ENCODE peak calls at places on chromosomes 2 and 18, in ten cellular contexts. L is spleen; G is choroid plexus epithelial cell; C is H1; J is endothelial cell; R is GM12865; T is endothelial cell of umbilical vein; D is fibroblast of the aortic adventitia; I is mucosa of descending colon; Y is CD8-positive, alpha-beta T cell. P is an unnamed sample.

GRCh38 chr2:85309699-85310321 is 18.0 kb downstream of the TGOLN2 start:
- DNase-seq in L (no peak), G (no peak), C (no peak), J (no peak), R (no peak), T (no peak), D (no peak), I (no peak), Y (no peak), P (no peak)

GRCh38 chr2:191501390-191502168 is 176.4 kb upstream of the NABP1 start:
- DNase-seq in L (no peak), G (peak), C (no peak), J (no peak), R (no peak), T (peak), D (peak), I (no peak), Y (no peak), P (no peak)

GRCh38 chr2:181305151-181306123 is 151.7 kb upstream of the ITGA4 start:
- DNase-seq in L (peak), G (peak), C (no peak), J (no peak), R (peak), T (no peak), D (peak), I (peak), Y (no peak), P (no peak)

GRCh38 chr2:220029013-220029412 is 401.6 kb downstream of the SLC4A3 start:
- DNase-seq in L (no peak), G (no peak), C (no peak), J (no peak), R (no peak), T (no peak), D (peak), I (no peak), Y (no peak), P (no peak)

GRCh38 chr2:199336546-199336945 is 121.2 kb downstream of the SATB2 start:
- DNase-seq in L (no peak), G (peak), C (no peak), J (no peak), R (no peak), T (no peak), D (no peak), I (no peak), Y (no peak), P (no peak)

GRCh38 chr2:79910643-79911042 is 393.9 kb downstream of the LRRTM1 start:
- DNase-seq in L (no peak), G (no peak), C (no peak), J (no peak), R (no peak), T (no peak), D (no peak), I (no peak), Y (no peak), P (no peak)

GRCh38 chr2:232502901-232503791 is 15.5 kb upstream of the ECEL1 start:
- DNase-seq in L (no peak), G (peak), C (no peak), J (no peak), R (no peak), T (no peak), D (peak), I (peak), Y (peak), P (no peak)

GRCh38 chr2:194745532-194746146 is 911.4 kb upstream of the SLC39A10 start:
- DNase-seq in L (no peak), G (no peak), C (no peak), J (no peak), R (no peak), T (peak), D (no peak), I (no peak), Y (no peak), P (no peak)

GRCh38 chr2:163984991-163985390 is 249.2 kb upstream of the FIGN start:
- DNase-seq in L (no peak), G (no peak), C (no peak), J (no peak), R (no peak), T (no peak), D (no peak), I (no peak), Y (no peak), P (no peak)

GRCh38 chr2:105789745-105790466 is 45.2 kb downstream of the NCK2 start:
- DNase-seq in L (no peak), G (no peak), C (no peak), J (no peak), R (peak), T (peak), D (peak), I (no peak), Y (no peak), P (no peak)

GRCh38 chr2:31931916-31932315 is 78.9 kb downstream of the MEMO1 start:
- DNase-seq in L (no peak), G (peak), C (no peak), J (no peak), R (no peak), T (no peak), D (no peak), I (no peak), Y (no peak), P (no peak)

GRCh38 chr2:171254666-171255065 is 94.0 kb upstream of the TLK1 start:
- DNase-seq in L (no peak), G (no peak), C (no peak), J (no peak), R (no peak), T (no peak), D (no peak), I (no peak), Y (no peak), P (no peak)

GRCh38 chr18:76490701-76491171 is 4.3 kb downstream of the ZNF516 start:
- DNase-seq in L (peak), G (no peak), C (no peak), J (no peak), R (peak), T (peak), D (no peak), I (peak), Y (peak), P (peak)

GRCh38 chr2:236555486-236555885 is 14.1 kb upstream of the ACKR3 start:
- DNase-seq in L (no peak), G (no peak), C (no peak), J (no peak), R (no peak), T (no peak), D (no peak), I (no peak), Y (no peak), P (no peak)

GRCh38 chr2:238569415-238570195 is 142.9 kb downstream of the ASB1 start:
- DNase-seq in L (peak), G (no peak), C (no peak), J (no peak), R (no peak), T (no peak), D (no peak), I (no peak), Y (no peak), P (no peak)

GRCh38 chr2:72917138-72917874 is at the start of gene EMX1:
- DNase-seq in L (peak), G (no peak), C (no peak), J (peak), R (peak), T (no peak), D (no peak), I (peak), Y (no peak), P (no peak)

GRCh38 chr2:122101319-122101718 is 345.9 kb downstream of the TSN start:
- DNase-seq in L (no peak), G (no peak), C (no peak), J (no peak), R (no peak), T (no peak), D (no peak), I (no peak), Y (no peak), P (no peak)

GRCh38 chr2:28364611-28365010 is 28.0 kb upstream of the FOSL2 start:
- DNase-seq in L (peak), G (no peak), C (no peak), J (no peak), R (no peak), T (no peak), D (no peak), I (no peak), Y (no peak), P (no peak)

GRCh38 chr2:49619804-49620203 is 465.5 kb upstream of the FSHR start:
- DNase-seq in L (no peak), G (no peak), C (no peak), J (peak), R (no peak), T (no peak), D (no peak), I (no peak), Y (no peak), P (no peak)

GRCh38 chr2:49621014-49621413 is 466.7 kb upstream of the FSHR start:
- DNase-seq in L (no peak), G (no peak), C (no peak), J (no peak), R (no peak), T (no peak), D (no peak), I (no peak), Y (no peak), P (no peak)

GRCh38 chr2:49616800-49617199 is 462.5 kb upstream of the FSHR start:
- DNase-seq in L (no peak), G (peak), C (no peak), J (peak), R (peak), T (no peak), D (no peak), I (no peak), Y (no peak), P (no peak)
- TF ChIP-seq CTCF in L (no peak), G (peak), C (no peak), J (peak), R (peak), T (no peak), D (no peak), I (no peak), Y (no peak), P (peak)

GRCh38 chr2:83784315-83784714 is 674.8 kb downstream of the SUCLG1 start:
- DNase-seq in L (no peak), G (no peak), C (no peak), J (no peak), R (no peak), T (no peak), D (no peak), I (no peak), Y (no peak), P (no peak)

GRCh38 chr2:83784920-83785319 is 674.2 kb downstream of the SUCLG1 start:
- DNase-seq in L (no peak), G (no peak), C (no peak), J (no peak), R (no peak), T (no peak), D (no peak), I (no peak), Y (no peak), P (no peak)

GRCh38 chr2:83787189-83787588 is 671.9 kb downstream of the SUCLG1 start:
- DNase-seq in L (no peak), G (no peak), C (no peak), J (no peak), R (no peak), T (no peak), D (no peak), I (no peak), Y (no peak), P (no peak)

GRCh38 chr2:83786140-83786539 is 672.9 kb downstream of the SUCLG1 start:
- DNase-seq in L (no peak), G (no peak), C (no peak), J (no peak), R (no peak), T (no peak), D (no peak), I (no peak), Y (no peak), P (no peak)

DNA sequence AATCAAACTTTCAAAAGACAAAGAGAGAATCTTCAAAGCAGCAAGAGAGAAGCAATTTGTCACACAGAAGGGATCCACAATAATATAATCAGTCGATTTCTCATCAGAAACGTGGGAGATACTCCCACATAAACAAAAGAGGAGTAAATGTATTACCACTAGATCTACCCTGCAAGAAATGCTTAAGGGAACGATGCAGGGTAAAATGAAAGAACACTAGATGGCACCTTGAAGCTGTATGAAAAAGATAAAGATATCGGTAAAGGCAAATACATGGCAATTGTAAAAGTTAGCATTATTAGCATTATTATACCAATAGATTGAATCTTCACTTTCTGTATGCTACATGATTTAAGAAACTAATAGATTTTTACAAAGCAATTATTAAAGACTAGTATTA is 677.0 kb downstream of the SUCLG1 start:
- DNase-seq in L (no peak), G (no peak), C (no peak), J (no peak), R (no peak), T (no peak), D (no peak), I (no peak), Y (no peak), P (no peak)
- TF ChIP-seq CTCF in L (no peak), G (no peak), C (no peak), J (no peak), R (no peak), T (no peak), D (no peak), I (no peak), Y (no peak), P (peak)

GRCh38 chr2:188382107-188382506 is 90.4 kb downstream of the GULP1 start:
- DNase-seq in L (no peak), G (peak), C (no peak), J (no peak), R (no peak), T (peak), D (peak), I (no peak), Y (no peak), P (no peak)
- TF ChIP-seq CTCF in L (no peak), G (no peak), C (no peak), J (no peak), R (no peak), T (no peak), D (no peak), I (no peak), Y (no peak), P (no peak)

GRCh38 chr2:176081993-176082884 is 1.5 kb downstream of the EVX2 start:
- DNase-seq in L (no peak), G (no peak), C (no peak), J (peak), R (no peak), T (no peak), D (no peak), I (no peak), Y (no peak), P (no peak)
- TF ChIP-seq CTCF in L (no peak), G (no peak), C (no peak), J (no peak), R (no peak), T (no peak), D (no peak), I (no peak), Y (no peak), P (no peak)

GRCh38 chr18:48829443-48830149 is 121.2 kb downstream of the SMAD7 start:
- DNase-seq in L (peak), G (no peak), C (no peak), J (no peak), R (no peak), T (no peak), D (no peak), I (peak), Y (no peak), P (peak)

GRCh38 chr18:48826806-48827205 is 124.0 kb downstream of the SMAD7 start:
- DNase-seq in L (peak), G (no peak), C (no peak), J (no peak), R (no peak), T (no peak), D (no peak), I (peak), Y (no peak), P (peak)

GRCh38 chr18:48828201-48828580 is 122.6 kb downstream of the SMAD7 start:
- DNase-seq in L (no peak), G (no peak), C (no peak), J (no peak), R (no peak), T (no peak), D (no peak), I (no peak), Y (no peak), P (no peak)

GRCh38 chr18:48827321-48828200 is 123.2 kb downstream of the SMAD7 start:
- DNase-seq in L (peak), G (peak), C (no peak), J (no peak), R (no peak), T (peak), D (peak), I (peak), Y (no peak), P (peak)

DNA sequence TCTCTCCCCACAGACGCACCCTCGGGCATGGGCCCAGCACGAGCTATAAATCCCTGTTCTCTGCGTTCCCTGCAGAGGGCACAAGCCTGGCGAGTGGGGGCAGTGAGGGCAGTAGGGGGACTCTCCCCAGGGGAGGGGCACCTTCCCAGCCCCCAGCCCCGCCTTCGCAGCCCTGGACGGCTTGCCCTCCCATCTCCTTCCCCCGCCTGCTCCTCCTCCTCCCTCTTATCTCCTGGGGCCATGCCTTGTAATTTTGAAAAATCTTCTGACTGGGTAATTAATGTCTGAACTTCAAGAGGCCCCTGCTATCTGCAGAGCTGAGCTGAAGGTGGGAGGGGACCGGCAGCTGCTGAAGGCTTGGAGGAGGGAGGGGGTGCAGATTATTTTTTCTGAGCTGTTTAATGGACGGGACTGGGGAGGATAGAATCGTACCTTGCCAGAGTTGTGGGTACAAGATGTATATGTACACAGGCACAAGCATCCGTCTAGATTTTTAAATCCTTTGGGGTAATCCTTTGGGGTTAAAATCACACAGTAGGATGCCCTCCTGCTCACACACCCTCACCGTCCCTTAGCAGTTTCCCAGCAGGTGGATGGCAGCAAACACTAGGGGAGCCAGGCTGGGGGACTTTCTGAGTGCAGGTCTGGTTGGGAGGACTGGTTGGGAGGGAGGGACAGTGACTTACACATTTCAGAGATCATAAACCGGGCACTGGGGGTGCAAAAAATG is 121.9 kb downstream of the SMAD7 start:
- DNase-seq in L (peak), G (no peak), C (no peak), J (no peak), R (no peak), T (no peak), D (no peak), I (peak), Y (no peak), P (peak)
- TF ChIP-seq CTCF in L (no peak), G (peak), C (no peak), J (no peak), R (no peak), T (no peak), D (no peak), I (no peak), Y (no peak), P (peak)

GRCh38 chr2:39515273-39515896 is 78.3 kb upstream of the MAP4K3 start:
- DNase-seq in L (no peak), G (no peak), C (no peak), J (no peak), R (no peak), T (no peak), D (no peak), I (no peak), Y (no peak), P (no peak)

GRCh38 chr2:39514825-39515224 is 77.7 kb upstream of the MAP4K3 start:
- DNase-seq in L (no peak), G (no peak), C (no peak), J (no peak), R (no peak), T (no peak), D (no peak), I (no peak), Y (no peak), P (no peak)

GRCh38 chr2:39512434-39512935 is 75.4 kb upstream of the MAP4K3 start:
- DNase-seq in L (no peak), G (no peak), C (no peak), J (no peak), R (no peak), T (no peak), D (no peak), I (peak), Y (no peak), P (no peak)

GRCh38 chr2:39512941-39513340 is 75.9 kb upstream of the MAP4K3 start:
- DNase-seq in L (no peak), G (no peak), C (no peak), J (no peak), R (no peak), T (peak), D (no peak), I (no peak), Y (no peak), P (no peak)

DNA sequence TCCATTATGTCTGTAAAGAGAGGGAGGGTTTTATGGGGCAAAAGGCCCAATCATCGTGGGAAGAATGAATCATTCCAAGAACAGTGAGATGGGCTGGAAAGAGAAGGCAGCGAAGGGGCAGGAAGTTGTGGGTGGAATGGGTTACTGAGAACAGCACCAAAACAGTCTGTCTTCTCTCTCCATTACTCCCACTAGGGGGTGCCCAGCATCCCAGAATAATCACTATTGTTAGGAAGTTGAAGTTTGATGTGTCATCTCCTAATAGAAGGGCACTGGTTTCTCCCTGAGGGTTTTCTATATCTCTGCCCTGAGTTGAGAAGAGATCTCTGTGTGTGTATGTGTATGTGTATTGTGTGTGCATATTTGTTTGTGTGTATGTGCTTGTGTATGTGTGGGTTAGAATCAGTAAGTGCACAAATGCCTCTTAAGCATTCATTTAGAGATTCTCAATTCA is 76.6 kb upstream of the MAP4K3 start:
- DNase-seq in L (no peak), G (peak), C (no peak), J (peak), R (peak), T (peak), D (peak), I (no peak), Y (no peak), P (no peak)
- TF ChIP-seq CTCF in L (peak), G (peak), C (peak), J (peak), R (peak), T (peak), D (peak), I (peak), Y (no peak), P (peak)